ENCODE peak calls at places on chromosomes 11 and 22, in seven cellular contexts. One of them, this sample, is unnamed.

GRCh38 chr11:7672960-7673723 is at the start of gene CYB5R2:
- DNase-seq in germinal center: peak
- DNase-seq in activated gamma-delta T cell treated with Interleukin-2 at 50 U/mL for 16 hours: no peak
- DNase-seq in retina: no peak
- DNase-seq in central memory CD4-positive, alpha-beta T cell: no peak
- DNase-seq in activated T-cell treated with anti-CD3 and anti-CD28 coated beads for 1 hour: no peak
- DNase-seq in EL: peak
- DNase-seq in this sample: no peak

GRCh38 chr11:73315288-73316020 is 7.4 kb downstream of the ARHGEF17 start:
- DNase-seq in germinal center: no peak
- DNase-seq in activated gamma-delta T cell treated with Interleukin-2 at 50 U/mL for 16 hours: no peak
- DNase-seq in retina: no peak
- DNase-seq in central memory CD4-positive, alpha-beta T cell: no peak
- DNase-seq in activated T-cell treated with anti-CD3 and anti-CD28 coated beads for 1 hour: no peak
- DNase-seq in EL: peak
- DNase-seq in this sample: no peak

GRCh38 chr11:100515087-100515486 is 172.0 kb upstream of the ARHGAP42 start:
- DNase-seq in germinal center: no peak
- DNase-seq in activated gamma-delta T cell treated with Interleukin-2 at 50 U/mL for 16 hours: no peak
- DNase-seq in retina: no peak
- DNase-seq in central memory CD4-positive, alpha-beta T cell: no peak
- DNase-seq in activated T-cell treated with anti-CD3 and anti-CD28 coated beads for 1 hour: no peak
- DNase-seq in EL: peak
- DNase-seq in this sample: no peak

GRCh38 chr11:109644158-109644557 is 222.2 kb downstream of the C11orf87 start:
- DNase-seq in germinal center: no peak
- DNase-seq in activated gamma-delta T cell treated with Interleukin-2 at 50 U/mL for 16 hours: no peak
- DNase-seq in retina: no peak
- DNase-seq in central memory CD4-positive, alpha-beta T cell: no peak
- DNase-seq in activated T-cell treated with anti-CD3 and anti-CD28 coated beads for 1 hour: no peak
- DNase-seq in EL: peak
- DNase-seq in this sample: no peak

GRCh38 chr11:114678125-114679036 is at the start of gene NXPE2:
- DNase-seq in germinal center: no peak
- DNase-seq in activated gamma-delta T cell treated with Interleukin-2 at 50 U/mL for 16 hours: no peak
- DNase-seq in retina: no peak
- DNase-seq in central memory CD4-positive, alpha-beta T cell: no peak
- DNase-seq in activated T-cell treated with anti-CD3 and anti-CD28 coated beads for 1 hour: no peak
- DNase-seq in EL: peak
- DNase-seq in this sample: no peak

GRCh38 chr11:61837411-61838005 is 9.4 kb downstream of the FADS2 start:
- DNase-seq in germinal center: no peak
- DNase-seq in activated gamma-delta T cell treated with Interleukin-2 at 50 U/mL for 16 hours: no peak
- DNase-seq in retina: no peak
- DNase-seq in central memory CD4-positive, alpha-beta T cell: no peak
- DNase-seq in activated T-cell treated with anti-CD3 and anti-CD28 coated beads for 1 hour: no peak
- DNase-seq in EL: no peak
- DNase-seq in this sample: no peak

GRCh38 chr11:61749607-61750217 is 2.7 kb upstream of the MYRF start:
- DNase-seq in germinal center: no peak
- DNase-seq in activated gamma-delta T cell treated with Interleukin-2 at 50 U/mL for 16 hours: no peak
- DNase-seq in retina: peak
- DNase-seq in central memory CD4-positive, alpha-beta T cell: no peak
- DNase-seq in activated T-cell treated with anti-CD3 and anti-CD28 coated beads for 1 hour: no peak
- DNase-seq in EL: no peak
- DNase-seq in this sample: no peak

GRCh38 chr11:81237139-81237538 is 1496.5 kb downstream of the FAM181B start:
- DNase-seq in germinal center: no peak
- DNase-seq in activated gamma-delta T cell treated with Interleukin-2 at 50 U/mL for 16 hours: no peak
- DNase-seq in retina: peak
- DNase-seq in central memory CD4-positive, alpha-beta T cell: no peak
- DNase-seq in activated T-cell treated with anti-CD3 and anti-CD28 coated beads for 1 hour: no peak
- DNase-seq in EL: no peak
- DNase-seq in this sample: peak

GRCh38 chr11:122120096-122120495 is 4.1 kb upstream of the BLID start:
- DNase-seq in germinal center: no peak
- DNase-seq in activated gamma-delta T cell treated with Interleukin-2 at 50 U/mL for 16 hours: no peak
- DNase-seq in retina: no peak
- DNase-seq in central memory CD4-positive, alpha-beta T cell: no peak
- DNase-seq in activated T-cell treated with anti-CD3 and anti-CD28 coated beads for 1 hour: no peak
- DNase-seq in EL: no peak
- DNase-seq in this sample: no peak

GRCh38 chr11:47987310-47987709 is 7.0 kb downstream of the PTPRJ start:
- DNase-seq in germinal center: no peak
- DNase-seq in activated gamma-delta T cell treated with Interleukin-2 at 50 U/mL for 16 hours: no peak
- DNase-seq in retina: no peak
- DNase-seq in central memory CD4-positive, alpha-beta T cell: no peak
- DNase-seq in activated T-cell treated with anti-CD3 and anti-CD28 coated beads for 1 hour: no peak
- DNase-seq in EL: no peak
- DNase-seq in this sample: no peak

GRCh38 chr11:23233075-23233474 is 372.8 kb upstream of the CCDC179 start:
- DNase-seq in germinal center: no peak
- DNase-seq in activated gamma-delta T cell treated with Interleukin-2 at 50 U/mL for 16 hours: no peak
- DNase-seq in retina: no peak
- DNase-seq in central memory CD4-positive, alpha-beta T cell: no peak
- DNase-seq in activated T-cell treated with anti-CD3 and anti-CD28 coated beads for 1 hour: no peak
- DNase-seq in EL: peak
- DNase-seq in this sample: no peak

GRCh38 chr22:37741312-37741795 is 44.5 kb downstream of the TRIOBP start:
- DNase-seq in germinal center: no peak
- DNase-seq in activated gamma-delta T cell treated with Interleukin-2 at 50 U/mL for 16 hours: no peak
- DNase-seq in retina: peak
- DNase-seq in central memory CD4-positive, alpha-beta T cell: no peak
- DNase-seq in activated T-cell treated with anti-CD3 and anti-CD28 coated beads for 1 hour: no peak
- DNase-seq in EL: peak
- DNase-seq in this sample: no peak

GRCh38 chr11:74776546-74776945 is 27.9 kb downstream of the RNF169 start:
- DNase-seq in germinal center: no peak
- DNase-seq in activated gamma-delta T cell treated with Interleukin-2 at 50 U/mL for 16 hours: no peak
- DNase-seq in retina: no peak
- DNase-seq in central memory CD4-positive, alpha-beta T cell: no peak
- DNase-seq in activated T-cell treated with anti-CD3 and anti-CD28 coated beads for 1 hour: no peak
- DNase-seq in EL: no peak
- DNase-seq in this sample: no peak

GRCh38 chr11:63521896-63522295 is 14.7 kb upstream of the PLAAT4 start:
- DNase-seq in germinal center: no peak
- DNase-seq in activated gamma-delta T cell treated with Interleukin-2 at 50 U/mL for 16 hours: no peak
- DNase-seq in retina: no peak
- DNase-seq in central memory CD4-positive, alpha-beta T cell: no peak
- DNase-seq in activated T-cell treated with anti-CD3 and anti-CD28 coated beads for 1 hour: no peak
- DNase-seq in EL: no peak
- DNase-seq in this sample: no peak

GRCh38 chr11:118911113-118911879 is 14.4 kb downstream of the BCL9L start:
- DNase-seq in germinal center: no peak
- DNase-seq in activated gamma-delta T cell treated with Interleukin-2 at 50 U/mL for 16 hours: no peak
- DNase-seq in retina: peak
- DNase-seq in central memory CD4-positive, alpha-beta T cell: no peak
- DNase-seq in activated T-cell treated with anti-CD3 and anti-CD28 coated beads for 1 hour: no peak
- DNase-seq in EL: peak
- DNase-seq in this sample: no peak

GRCh38 chr11:34583818-34584217 is 37.1 kb upstream of the EHF start:
- DNase-seq in germinal center: no peak
- DNase-seq in activated gamma-delta T cell treated with Interleukin-2 at 50 U/mL for 16 hours: no peak
- DNase-seq in retina: no peak
- DNase-seq in central memory CD4-positive, alpha-beta T cell: no peak
- DNase-seq in activated T-cell treated with anti-CD3 and anti-CD28 coated beads for 1 hour: no peak
- DNase-seq in EL: no peak
- DNase-seq in this sample: no peak

GRCh38 chr11:96328395-96329010 is 14.5 kb downstream of the MAML2 start:
- DNase-seq in germinal center: no peak
- DNase-seq in activated gamma-delta T cell treated with Interleukin-2 at 50 U/mL for 16 hours: no peak
- DNase-seq in retina: no peak
- DNase-seq in central memory CD4-positive, alpha-beta T cell: no peak
- DNase-seq in activated T-cell treated with anti-CD3 and anti-CD28 coated beads for 1 hour: no peak
- DNase-seq in EL: peak
- DNase-seq in this sample: no peak

GRCh38 chr11:5258543-5259262 is 4.1 kb upstream of the HBG2 start:
- DNase-seq in germinal center: no peak
- DNase-seq in activated gamma-delta T cell treated with Interleukin-2 at 50 U/mL for 16 hours: no peak
- DNase-seq in retina: no peak
- DNase-seq in central memory CD4-positive, alpha-beta T cell: no peak
- DNase-seq in activated T-cell treated with anti-CD3 and anti-CD28 coated beads for 1 hour: no peak
- DNase-seq in EL: peak
- DNase-seq in this sample: no peak

GRCh38 chr11:57158180-57158579 is 23.6 kb upstream of the LRRC55 start:
- DNase-seq in germinal center: no peak
- DNase-seq in activated gamma-delta T cell treated with Interleukin-2 at 50 U/mL for 16 hours: no peak
- DNase-seq in retina: no peak
- DNase-seq in central memory CD4-positive, alpha-beta T cell: no peak
- DNase-seq in activated T-cell treated with anti-CD3 and anti-CD28 coated beads for 1 hour: no peak
- DNase-seq in EL: no peak
- DNase-seq in this sample: no peak

GRCh38 chr22:37803636-37804371 is 3.9 kb upstream of the GCAT start:
- DNase-seq in germinal center: no peak
- DNase-seq in activated gamma-delta T cell treated with Interleukin-2 at 50 U/mL for 16 hours: no peak
- DNase-seq in retina: peak
- DNase-seq in central memory CD4-positive, alpha-beta T cell: no peak
- DNase-seq in activated T-cell treated with anti-CD3 and anti-CD28 coated beads for 1 hour: no peak
- DNase-seq in EL: no peak
- DNase-seq in this sample: no peak

GRCh38 chr11:61543606-61544306 is 35.2 kb downstream of the LRRC10B start:
- DNase-seq in germinal center: no peak
- DNase-seq in activated gamma-delta T cell treated with Interleukin-2 at 50 U/mL for 16 hours: no peak
- DNase-seq in retina: no peak
- DNase-seq in central memory CD4-positive, alpha-beta T cell: no peak
- DNase-seq in activated T-cell treated with anti-CD3 and anti-CD28 coated beads for 1 hour: no peak
- DNase-seq in EL: peak
- DNase-seq in this sample: no peak

GRCh38 chr11:123384116-123384515 is 46.0 kb upstream of the GRAMD1B start:
- DNase-seq in germinal center: no peak
- DNase-seq in activated gamma-delta T cell treated with Interleukin-2 at 50 U/mL for 16 hours: no peak
- DNase-seq in retina: no peak
- DNase-seq in central memory CD4-positive, alpha-beta T cell: no peak
- DNase-seq in activated T-cell treated with anti-CD3 and anti-CD28 coated beads for 1 hour: no peak
- DNase-seq in EL: no peak
- DNase-seq in this sample: no peak

GRCh38 chr11:67636962-67637361 is 2.6 kb downstream of the TBX10 start:
- DNase-seq in germinal center: no peak
- DNase-seq in activated gamma-delta T cell treated with Interleukin-2 at 50 U/mL for 16 hours: no peak
- DNase-seq in retina: no peak
- DNase-seq in central memory CD4-positive, alpha-beta T cell: no peak
- DNase-seq in activated T-cell treated with anti-CD3 and anti-CD28 coated beads for 1 hour: no peak
- DNase-seq in EL: no peak
- DNase-seq in this sample: no peak

GRCh38 chr11:130023204-130023603 is 20.6 kb upstream of the PRDM10 start:
- DNase-seq in germinal center: peak
- DNase-seq in activated gamma-delta T cell treated with Interleukin-2 at 50 U/mL for 16 hours: no peak
- DNase-seq in retina: no peak
- DNase-seq in central memory CD4-positive, alpha-beta T cell: no peak
- DNase-seq in activated T-cell treated with anti-CD3 and anti-CD28 coated beads for 1 hour: no peak
- DNase-seq in EL: peak
- DNase-seq in this sample: no peak

GRCh38 chr11:54944211-54944610 is 237.6 kb downstream of the OR4A5 start:
- DNase-seq in germinal center: no peak
- DNase-seq in activated gamma-delta T cell treated with Interleukin-2 at 50 U/mL for 16 hours: no peak
- DNase-seq in retina: no peak
- DNase-seq in central memory CD4-positive, alpha-beta T cell: no peak
- DNase-seq in activated T-cell treated with anti-CD3 and anti-CD28 coated beads for 1 hour: no peak
- DNase-seq in EL: no peak
- DNase-seq in this sample: no peak

GRCh38 chr22:20666560-20666959 is 107.4 kb upstream of the SERPIND1 start:
- DNase-seq in germinal center: no peak
- DNase-seq in activated gamma-delta T cell treated with Interleukin-2 at 50 U/mL for 16 hours: no peak
- DNase-seq in retina: no peak
- DNase-seq in central memory CD4-positive, alpha-beta T cell: no peak
- DNase-seq in activated T-cell treated with anti-CD3 and anti-CD28 coated beads for 1 hour: no peak
- DNase-seq in EL: no peak
- DNase-seq in this sample: no peak

GRCh38 chr11:127627629-127628462 is 627.3 kb upstream of the KIRREL3 start:
- DNase-seq in germinal center: no peak
- DNase-seq in activated gamma-delta T cell treated with Interleukin-2 at 50 U/mL for 16 hours: no peak
- DNase-seq in retina: no peak
- DNase-seq in central memory CD4-positive, alpha-beta T cell: no peak
- DNase-seq in activated T-cell treated with anti-CD3 and anti-CD28 coated beads for 1 hour: no peak
- DNase-seq in EL: no peak
- DNase-seq in this sample: no peak

GRCh38 chr11:3015796-3016195 is 23.7 kb upstream of the NAP1L4 start:
- DNase-seq in germinal center: no peak
- DNase-seq in activated gamma-delta T cell treated with Interleukin-2 at 50 U/mL for 16 hours: no peak
- DNase-seq in retina: no peak
- DNase-seq in central memory CD4-positive, alpha-beta T cell: no peak
- DNase-seq in activated T-cell treated with anti-CD3 and anti-CD28 coated beads for 1 hour: no peak
- DNase-seq in EL: no peak
- DNase-seq in this sample: no peak

GRCh38 chr11:105718641-105719040 is 108.8 kb downstream of the GRIA4 start:
- DNase-seq in germinal center: no peak
- DNase-seq in activated gamma-delta T cell treated with Interleukin-2 at 50 U/mL for 16 hours: no peak
- DNase-seq in retina: peak
- DNase-seq in central memory CD4-positive, alpha-beta T cell: no peak
- DNase-seq in activated T-cell treated with anti-CD3 and anti-CD28 coated beads for 1 hour: no peak
- DNase-seq in EL: no peak
- DNase-seq in this sample: no peak

GRCh38 chr11:22130462-22131053 is 62.3 kb upstream of the ANO5 start:
- DNase-seq in germinal center: no peak
- DNase-seq in activated gamma-delta T cell treated with Interleukin-2 at 50 U/mL for 16 hours: no peak
- DNase-seq in retina: peak
- DNase-seq in central memory CD4-positive, alpha-beta T cell: no peak
- DNase-seq in activated T-cell treated with anti-CD3 and anti-CD28 coated beads for 1 hour: no peak
- DNase-seq in EL: no peak
- DNase-seq in this sample: peak

GRCh38 chr11:74749127-74749964 is 697 bp downstream of the RNF169 start:
- DNase-seq in germinal center: peak
- DNase-seq in activated gamma-delta T cell treated with Interleukin-2 at 50 U/mL for 16 hours: peak
- DNase-seq in retina: peak
- DNase-seq in central memory CD4-positive, alpha-beta T cell: peak
- DNase-seq in activated T-cell treated with anti-CD3 and anti-CD28 coated beads for 1 hour: peak
- DNase-seq in EL: peak
- DNase-seq in this sample: peak

GRCh38 chr22:46941958-46942815 is 179.7 kb downstream of the TBC1D22A start:
- DNase-seq in germinal center: no peak
- DNase-seq in activated gamma-delta T cell treated with Interleukin-2 at 50 U/mL for 16 hours: no peak
- DNase-seq in retina: no peak
- DNase-seq in central memory CD4-positive, alpha-beta T cell: no peak
- DNase-seq in activated T-cell treated with anti-CD3 and anti-CD28 coated beads for 1 hour: no peak
- DNase-seq in EL: no peak
- DNase-seq in this sample: no peak

This sample was measured in Jurkat, Clone E6-1.